ENCODE peak calls at places on chromosomes 7 and 10, in seven cellular contexts. J is SK-N-SH, F is H1, U is HCT116, I is GM12878, K is K562, N is HepG2. D is an unnamed sample.

GRCh38 chr10:80126876-80127275 is 5.7 kb upstream of the PLAC9 start:
- DNase-seq in J (no peak), F (no peak), U (no peak), I (no peak), K (no peak), N (no peak), D (no peak)

GRCh38 chr10:17023386-17024298 is 106.0 kb downstream of the CUBN start:
- DNase-seq in J (no peak), F (no peak), U (peak), I (peak), K (peak), N (peak), D (no peak)

GRCh38 chr10:14047431-14047830 is 283.3 kb downstream of the FRMD4A start:
- DNase-seq in J (no peak), F (no peak), U (no peak), I (no peak), K (no peak), N (no peak), D (no peak)

GRCh38 chr10:78401882-78402367 is 368.3 kb downstream of the RPS24 start:
- DNase-seq in J (no peak), F (no peak), U (no peak), I (no peak), K (no peak), N (no peak), D (no peak)

GRCh38 chr7:38584443-38585210 is 46.5 kb downstream of the AMPH start:
- DNase-seq in J (no peak), F (no peak), U (no peak), I (no peak), K (no peak), N (no peak), D (no peak)

GRCh38 chr7:81155654-81156373 is 237.0 kb upstream of the SEMA3C start:
- DNase-seq in J (no peak), F (no peak), U (peak), I (no peak), K (no peak), N (peak), D (no peak)

GRCh38 chr7:2614646-2615330 is 17.0 kb upstream of the TTYH3 start:
- DNase-seq in J (no peak), F (no peak), U (no peak), I (no peak), K (no peak), N (no peak), D (no peak)

GRCh38 chr7:25389489-25390106 is 161.3 kb upstream of the NPVF start:
- DNase-seq in J (peak), F (no peak), U (peak), I (peak), K (peak), N (peak), D (peak)

GRCh38 chr10:27485368-27485767 is 18.7 kb upstream of the RAB18 start:
- DNase-seq in J (no peak), F (no peak), U (no peak), I (no peak), K (no peak), N (no peak), D (no peak)

GRCh38 chr10:75611972-75612331 is 180.5 kb downstream of the LRMDA start:
- DNase-seq in J (no peak), F (no peak), U (no peak), I (peak), K (no peak), N (no peak), D (no peak)

GRCh38 chr7:32496052-32496813 is 944 bp downstream of the AVL9 start:
- DNase-seq in J (peak), F (no peak), U (no peak), I (no peak), K (peak), N (no peak), D (peak)

GRCh38 chr7:91883676-91884362 is 3.3 kb upstream of the MTERF1 start:
- DNase-seq in J (no peak), F (no peak), U (no peak), I (no peak), K (no peak), N (no peak), D (no peak)

GRCh38 chr10:34969171-34969570 is 121.0 kb downstream of the CUL2 start:
- DNase-seq in J (no peak), F (no peak), U (no peak), I (no peak), K (no peak), N (no peak), D (no peak)

GRCh38 chr7:35492451-35493175 is 202.3 kb downstream of the HERPUD2 start:
- DNase-seq in J (no peak), F (no peak), U (no peak), I (no peak), K (no peak), N (no peak), D (no peak)

GRCh38 chr7:142854505-142855400 is at the start of gene EPHB6:
- DNase-seq in J (peak), F (no peak), U (no peak), I (no peak), K (peak), N (no peak), D (peak)

GRCh38 chr7:115274-115911 is 77.0 kb upstream of the FAM20C start:
- DNase-seq in J (no peak), F (no peak), U (no peak), I (no peak), K (no peak), N (no peak), D (no peak)

GRCh38 chr7:69912846-69913245 is 314.6 kb downstream of the AUTS2 start:
- DNase-seq in J (no peak), F (no peak), U (no peak), I (no peak), K (no peak), N (no peak), D (no peak)

GRCh38 chr10:3584926-3585784 is 199.9 kb downstream of the KLF6 start:
- DNase-seq in J (no peak), F (no peak), U (no peak), I (no peak), K (no peak), N (no peak), D (peak)

GRCh38 chr7:139701908-139702307 is 75.9 kb downstream of the HIPK2 start:
- DNase-seq in J (peak), F (no peak), U (no peak), I (no peak), K (no peak), N (no peak), D (no peak)

GRCh38 chr7:117076426-117076943 is 123.2 kb downstream of the ST7 start:
- DNase-seq in J (no peak), F (no peak), U (no peak), I (no peak), K (no peak), N (peak), D (no peak)

GRCh38 chr7:76193881-76194280 is 7.8 kb upstream of the SRRM3 start:
- DNase-seq in J (no peak), F (no peak), U (no peak), I (no peak), K (no peak), N (no peak), D (no peak)

GRCh38 chr7:15626041-15626440 is 60.4 kb downstream of the MEOX2 start:
- DNase-seq in J (no peak), F (no peak), U (no peak), I (no peak), K (no peak), N (no peak), D (no peak)

GRCh38 chr10:17607603-17608332 is 9.4 kb downstream of the HACD1 start:
- DNase-seq in J (peak), F (no peak), U (peak), I (no peak), K (peak), N (peak), D (peak)

GRCh38 chr10:132238371-132239125 is 51.8 kb downstream of the DPYSL4 start:
- DNase-seq in J (no peak), F (no peak), U (no peak), I (no peak), K (no peak), N (no peak), D (no peak)

GRCh38 chr10:132066186-132066585 is 440 bp downstream of the JAKMIP3 start:
- DNase-seq in J (no peak), F (no peak), U (no peak), I (no peak), K (no peak), N (no peak), D (no peak)

DNA sequence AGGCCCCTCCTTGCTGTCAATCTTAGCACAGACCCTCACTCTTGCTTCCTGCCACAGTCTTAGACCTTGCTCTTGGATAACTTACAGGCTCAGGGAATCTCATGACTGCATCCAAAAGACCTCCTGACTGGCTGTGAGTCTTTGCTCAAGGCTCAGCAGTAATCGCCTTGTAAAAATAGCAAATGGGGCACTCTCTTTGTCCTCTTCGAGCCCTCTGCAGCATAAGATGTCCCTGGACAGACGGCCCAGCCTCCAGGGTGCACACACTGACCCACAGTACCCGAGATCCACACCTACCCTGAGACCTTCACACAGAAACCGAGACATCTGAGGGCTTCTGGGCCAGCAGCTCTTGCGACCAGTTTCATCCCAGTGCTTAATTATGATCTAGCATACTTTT is 65.9 kb upstream of the DDC start:
- DNase-seq in J (no peak), F (no peak), U (no peak), I (no peak), K (no peak), N (no peak), D (no peak)
- TF ChIP-seq JUND in J (no peak), F (no peak), U (no peak), I (no peak), K (no peak), N (no peak), D (no peak)

GRCh38 chr7:149873968-149874643 is at the start of gene ATP6V0E2:
- DNase-seq in J (no peak), F (no peak), U (no peak), I (no peak), K (no peak), N (no peak), D (no peak)

GRCh38 chr7:149872419-149873073 is 1.2 kb upstream of the ATP6V0E2 start:
- DNase-seq in J (peak), F (no peak), U (no peak), I (no peak), K (peak), N (peak), D (peak)

GRCh38 chr7:149875396-149875795 is 1.6 kb downstream of the ATP6V0E2 start:
- DNase-seq in J (no peak), F (no peak), U (no peak), I (no peak), K (no peak), N (no peak), D (no peak)

GRCh38 chr7:149873074-149873967 is 448 bp upstream of the ATP6V0E2 start:
- DNase-seq in J (peak), F (peak), U (peak), I (peak), K (peak), N (peak), D (peak)

DNA sequence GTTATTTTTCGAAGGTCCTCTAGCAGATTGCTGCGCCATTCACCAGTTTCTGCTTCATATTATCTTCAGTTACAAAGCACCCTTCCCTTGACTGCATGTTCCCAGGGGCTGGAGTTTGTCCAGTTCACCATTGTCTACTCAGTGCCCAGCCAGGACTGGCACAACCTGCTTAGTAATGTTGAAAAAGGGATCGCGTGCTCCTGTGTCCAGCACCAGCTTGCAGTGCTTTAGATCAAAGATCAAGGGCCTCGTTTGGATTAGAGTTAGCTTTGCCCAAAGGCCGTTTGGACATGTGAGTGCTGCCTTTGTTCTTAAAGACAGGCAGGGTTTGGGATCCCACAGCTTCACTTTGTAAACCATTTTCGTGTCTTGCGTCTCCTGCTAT is 867 bp downstream of the ATP6V0E2 start:
- DNase-seq in J (no peak), F (no peak), U (no peak), I (no peak), K (no peak), N (peak), D (no peak)
- TF ChIP-seq JUND in J (no peak), F (no peak), U (no peak), I (no peak), K (no peak), N (no peak), D (no peak)

DNA sequence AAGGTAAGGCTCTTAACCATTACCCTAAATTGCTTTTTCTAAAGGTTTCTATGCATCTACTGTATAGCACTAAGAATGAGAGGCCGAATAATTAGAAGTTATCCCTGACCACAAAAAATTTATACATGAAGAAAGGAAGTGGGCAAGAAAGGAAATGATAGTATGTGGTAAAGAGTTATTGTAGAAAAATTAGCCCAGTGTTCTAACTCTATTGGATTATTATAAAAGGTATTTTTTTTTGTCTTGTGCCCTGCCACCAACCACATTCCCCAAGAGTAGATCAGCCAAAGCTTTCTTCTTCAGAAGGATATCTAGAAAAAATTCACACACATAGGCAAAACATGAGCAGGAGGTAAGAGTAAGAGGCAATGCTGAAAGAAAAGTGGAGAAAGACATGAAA is 45.4 kb downstream of the DKK1 start:
- DNase-seq in J (no peak), F (no peak), U (no peak), I (no peak), K (no peak), N (no peak), D (no peak)
- TF ChIP-seq JUND in J (no peak), F (no peak), U (no peak), I (no peak), K (no peak), N (no peak), D (no peak)

GRCh38 chr10:29067161-29067560 is 221.7 kb upstream of the LYZL1 start:
- DNase-seq in J (no peak), F (no peak), U (no peak), I (no peak), K (no peak), N (no peak), D (no peak)
- TF ChIP-seq JUND in J (no peak), F (no peak), U (no peak), I (no peak), K (no peak), N (no peak), D (no peak)

GRCh38 chr10:97183314-97183713 is 2.4 kb downstream of the SLIT1 start:
- DNase-seq in J (no peak), F (no peak), U (no peak), I (no peak), K (no peak), N (no peak), D (no peak)

GRCh38 chr10:97186911-97187310 is 1.2 kb upstream of the SLIT1 start:
- DNase-seq in J (no peak), F (no peak), U (no peak), I (no peak), K (no peak), N (no peak), D (no peak)

GRCh38 chr10:97185326-97186058 is at the start of gene SLIT1:
- DNase-seq in J (peak), F (no peak), U (no peak), I (no peak), K (no peak), N (no peak), D (peak)

GRCh38 chr10:97182327-97182990 is 3.3 kb downstream of the SLIT1 start:
- DNase-seq in J (no peak), F (no peak), U (no peak), I (no peak), K (no peak), N (no peak), D (no peak)

GRCh38 chr10:97184971-97185325 is 811 bp downstream of the SLIT1 start:
- DNase-seq in J (no peak), F (no peak), U (no peak), I (no peak), K (no peak), N (no peak), D (no peak)
- TF ChIP-seq JUND in J (no peak), F (no peak), U (no peak), I (no peak), K (no peak), N (no peak), D (no peak)

GRCh38 chr10:18651324-18652007 is at the start of gene NSUN6:
- DNase-seq in J (peak), F (peak), U (peak), I (peak), K (peak), N (peak), D (peak)

GRCh38 chr10:18647945-18648344 is 3.4 kb downstream of the NSUN6 start:
- DNase-seq in J (no peak), F (no peak), U (no peak), I (no peak), K (no peak), N (no peak), D (no peak)

GRCh38 chr10:18653112-18653511 is 1.7 kb upstream of the NSUN6 start:
- DNase-seq in J (no peak), F (no peak), U (no peak), I (no peak), K (no peak), N (no peak), D (no peak)

GRCh38 chr10:18649364-18649959 is 1.9 kb downstream of the NSUN6 start:
- DNase-seq in J (no peak), F (no peak), U (no peak), I (no peak), K (no peak), N (no peak), D (no peak)

GRCh38 chr10:18650618-18651017 is 769 bp downstream of the NSUN6 start:
- DNase-seq in J (no peak), F (no peak), U (no peak), I (no peak), K (no peak), N (no peak), D (no peak)
- TF ChIP-seq JUND in J (no peak), F (no peak), U (no peak), I (no peak), K (no peak), N (no peak), D (no peak)

DNA sequence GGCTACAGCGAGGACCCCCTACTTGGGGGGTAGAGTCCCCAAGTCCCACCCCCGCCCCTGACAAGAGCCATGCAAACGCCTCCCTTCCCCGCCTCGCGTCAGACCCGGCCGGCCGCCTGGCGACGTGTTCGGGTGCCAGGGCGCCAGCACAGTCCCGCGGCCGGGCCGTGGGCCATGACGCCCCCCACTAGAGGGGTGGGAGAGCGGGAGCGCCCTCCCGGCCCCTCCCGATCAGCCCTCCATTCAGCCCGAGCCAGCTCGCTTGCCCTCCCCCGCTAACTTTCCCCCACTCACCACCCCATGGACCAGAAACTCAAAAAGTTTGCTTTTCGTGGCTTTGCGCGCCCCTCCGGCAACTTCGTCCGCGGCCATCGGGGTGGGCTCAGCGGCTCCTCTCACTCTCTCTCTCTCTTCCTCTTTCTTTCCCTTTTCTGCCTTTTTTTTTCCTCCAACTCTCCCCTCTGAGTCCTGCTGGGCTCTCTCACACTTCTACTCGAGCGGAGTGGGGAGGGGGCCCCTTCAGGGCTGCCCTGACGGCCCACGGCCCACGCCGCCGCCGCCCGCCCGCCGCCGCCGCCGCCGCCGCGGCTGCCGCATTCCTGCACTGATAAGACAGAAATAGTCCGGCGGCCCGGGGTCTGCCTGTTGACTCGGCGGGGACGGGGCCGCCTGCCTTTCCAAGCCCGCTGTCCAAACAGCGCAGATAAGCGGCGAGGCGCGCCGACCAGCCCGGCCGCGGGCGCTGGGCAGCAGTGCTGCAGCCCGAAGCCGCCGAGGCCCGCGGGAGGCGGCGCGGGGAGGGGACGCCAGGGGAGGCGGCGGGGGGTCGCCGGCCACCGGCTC is at the start of gene SMARCD3:
- DNase-seq in J (peak), F (no peak), U (no peak), I (no peak), K (peak), N (peak), D (peak)
- TF ChIP-seq JUND in J (no peak), F (no peak), U (no peak), I (no peak), K (no peak), N (no peak), D (no peak)

DNA sequence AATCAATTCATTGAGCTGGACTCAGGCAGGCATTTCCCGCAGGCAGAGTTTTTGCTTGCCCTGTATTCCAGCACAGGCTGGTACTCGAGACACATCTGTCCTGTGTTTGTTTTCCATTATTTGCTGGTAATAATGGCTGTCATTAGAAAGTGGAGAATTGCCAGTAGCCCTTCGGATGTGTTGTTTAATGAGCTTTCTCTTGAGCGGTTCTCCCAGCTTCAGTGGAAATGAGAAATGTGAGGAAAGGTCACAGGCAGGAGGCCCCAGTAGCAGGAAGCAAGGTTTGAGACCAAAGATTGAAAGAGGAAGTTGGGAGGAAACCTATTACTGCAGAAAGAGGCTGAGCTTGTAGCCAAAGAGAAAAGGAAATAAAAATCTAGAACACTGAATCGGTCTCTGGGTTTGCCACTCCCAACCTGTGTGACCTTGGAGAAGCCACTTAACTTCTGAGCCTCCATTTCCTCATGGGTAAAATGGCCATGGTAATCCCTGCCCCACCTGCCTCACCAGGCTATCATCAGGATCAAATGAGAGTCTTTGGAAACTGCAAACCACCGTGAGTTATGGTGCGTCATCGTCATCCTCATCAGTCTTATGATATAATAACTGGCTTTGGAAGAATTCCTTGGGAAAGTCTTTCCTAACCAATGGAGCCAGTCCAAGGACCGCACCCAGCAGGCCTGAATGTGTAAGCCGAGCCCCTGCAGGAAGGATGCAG is 67.7 kb downstream of the TACR2 start:
- DNase-seq in J (peak), F (no peak), U (no peak), I (no peak), K (no peak), N (no peak), D (no peak)
- TF ChIP-seq JUND in J (no peak), F (no peak), U (no peak), I (no peak), K (no peak), N (no peak), D (no peak)

GRCh38 chr10:130778166-130778545 is 533.4 kb downstream of the TCERG1L start:
- DNase-seq in J (no peak), F (no peak), U (no peak), I (no peak), K (no peak), N (no peak), D (no peak)
- TF ChIP-seq JUND in J (no peak), F (no peak), U (no peak), I (no peak), K (no peak), N (no peak), D (no peak)